ENCODE peak calls at places on chromosomes 4 and X, in six cellular contexts. M is stimulated activated CD4-positive, alpha-beta T cell treated with anti-CD3 and anti-CD28 coated beads, Interleukin-12 subunit alpha, Interleukin-12 subunit beta, amount 100 ng/mL, for 48 hours; W is left lung; N is cerebellum; Q is hippocampal formation; F is NCI-H345. O is an unnamed sample.
A peak's percentile ranks its signal among the peaks of the same experiment; 100 is the strongest.

GRCh38 chr4:159516556-159516955 is 413.7 kb downstream of the RAPGEF2 start:
- DNase-seq in F (no peak), W (no peak), Q (no peak), M (no peak), N (no peak), O (no peak)

GRCh38 chr4:47933798-47934197 is 19.4 kb upstream of the NFXL1 start:
- DNase-seq in Q (peak; percentile 27), F (peak; percentile 6), W (no peak), N (peak; percentile 47), M (no peak), O (no peak)

GRCh38 chr4:121977251-121978168 is 25.6 kb upstream of the TRPC3 start:
- DNase-seq in Q (peak; percentile 2), N (no peak), M (no peak), F (no peak), W (no peak), O (no peak)

GRCh38 chr4:153603258-153603657 is 80.8 kb upstream of the TLR2 start:
- DNase-seq in W (no peak), M (no peak), N (no peak), F (no peak), Q (no peak), O (no peak)

GRCh38 chr4:25031077-25031606 is 396 bp upstream of the LGI2 start:
- DNase-seq in W (no peak), F (peak; percentile 42), N (no peak), Q (no peak), M (no peak), O (no peak)

GRCh38 chr4:86935833-86936721 is 1.3 kb downstream of the AFF1 start:
- DNase-seq in W (peak; percentile 87), M (peak; percentile 63), Q (peak; percentile 24), N (no peak), F (peak; percentile 20), O (peak; percentile 85)

GRCh38 chr4:126991965-126992364 is 640.8 kb upstream of the INTU start:
- DNase-seq in W (no peak), Q (peak; percentile 74), M (no peak), N (peak; percentile 1), F (no peak), O (no peak)

GRCh38 chrX:40524423-40524822 is 56.3 kb upstream of the ATP6AP2 start:
- DNase-seq in M (no peak), Q (no peak), W (no peak), F (no peak), N (no peak), O (no peak)

GRCh38 chr4:124061413-124061812 is 651.1 kb downstream of the ANKRD50 start:
- DNase-seq in Q (no peak), M (no peak), F (no peak), W (no peak), N (no peak), O (no peak)

GRCh38 chr4:154590329-154591006 is at the start of gene FGA:
- DNase-seq in Q (no peak), N (no peak), M (no peak), W (no peak), F (no peak), O (no peak)

GRCh38 chr4:6658635-6659075 is 18.2 kb downstream of the MRFAP1 start:
- DNase-seq in W (peak; percentile 87), F (no peak), Q (peak; percentile 7), N (peak; percentile 53), M (no peak), O (no peak)

GRCh38 chrX:122943918-122944317 is 240.2 kb upstream of the GRIA3 start:
- DNase-seq in N (no peak), W (no peak), M (no peak), F (no peak), Q (no peak), O (no peak)

GRCh38 chrX:37652053-37652452 is 33.5 kb upstream of the XK start:
- DNase-seq in M (no peak), F (no peak), W (no peak), Q (no peak), N (no peak), O (no peak)

GRCh38 chrX:21932277-21932996 is 8.1 kb upstream of the SMS start:
- DNase-seq in W (no peak), N (no peak), Q (no peak), F (no peak), M (no peak), O (no peak)

GRCh38 chr4:28287837-28288236 is 1427.2 kb downstream of the STIM2 start:
- DNase-seq in F (no peak), N (no peak), Q (no peak), M (no peak), W (no peak), O (no peak)

GRCh38 chr4:64857198-64857597 is 447.9 kb upstream of the TECRL start:
- DNase-seq in Q (no peak), W (no peak), F (no peak), M (no peak), N (no peak), O (no peak)

GRCh38 chr4:23373269-23373668 is 516.6 kb downstream of the PPARGC1A start:
- DNase-seq in W (peak; percentile 45), F (peak; percentile 15), Q (no peak), M (peak; percentile 16), N (no peak), O (peak; percentile 76)

GRCh38 chr4:81982846-81983540 is 390.8 kb downstream of the HNRNPD start:
- DNase-seq in N (no peak), Q (no peak), F (no peak), W (no peak), M (no peak), O (no peak)

GRCh38 chrX:44343412-44343942 is at the start of gene EFHC2:
- DNase-seq in Q (no peak), M (no peak), W (peak; percentile 81), N (peak; percentile 1), F (peak; percentile 3), O (peak; percentile 79)

GRCh38 chrX:123425904-123426303 is 241.8 kb downstream of the GRIA3 start:
- DNase-seq in W (no peak), N (no peak), F (no peak), Q (no peak), M (no peak), O (no peak)

GRCh38 chrX:1451676-1452496 is 823 bp downstream of the ASMTL start:
- DNase-seq in F (no peak), Q (no peak), W (no peak), M (no peak), N (no peak), O (no peak)

GRCh38 chrX:97026406-97026805 is 142.7 kb downstream of the RPA4 start:
- DNase-seq in F (peak; percentile 48), N (no peak), M (no peak), W (no peak), Q (no peak), O (no peak)

GRCh38 chr4:155807021-155807420 is 48.2 kb downstream of the GUCY1B1 start:
- DNase-seq in F (no peak), Q (no peak), M (no peak), W (no peak), N (no peak), O (no peak)

GRCh38 chrX:28787206-28787605 is 200.0 kb downstream of the IL1RAPL1 start:
- DNase-seq in M (no peak), F (no peak), N (no peak), Q (no peak), W (no peak), O (no peak)

GRCh38 chr4:105461221-105462041 is 12.4 kb downstream of the PPA2 start:
- DNase-seq in F (no peak), N (no peak), W (no peak), M (no peak), Q (no peak), O (no peak)

GRCh38 chr4:21769404-21770147 is 179.0 kb downstream of the KCNIP4 start:
- DNase-seq in F (no peak), Q (no peak), N (no peak), W (no peak), M (no peak), O (no peak)

GRCh38 chr4:113718252-113718651 is 43.3 kb downstream of the CAMK2D start:
- DNase-seq in Q (no peak), M (no peak), F (no peak), N (no peak), W (no peak), O (no peak)

GRCh38 chrX:72572248-72573157 is at the start of gene HDAC8:
- DNase-seq in F (peak; percentile 76), W (peak; percentile 70), M (peak; percentile 13), N (peak; percentile 62), Q (peak; percentile 72), O (no peak)

GRCh38 chr4:146142768-146143167 is 32.8 kb upstream of the LSM6 start:
- DNase-seq in M (no peak), F (no peak), Q (no peak), W (no peak), N (no peak), O (no peak)

GRCh38 chrX:41350150-41350975 is 16.4 kb downstream of the DDX3X start:
- DNase-seq in M (no peak), F (no peak), Q (no peak), N (no peak), W (no peak), O (no peak)

GRCh38 chr4:40515037-40515397 is 114.6 kb downstream of the RBM47 start:
- DNase-seq in Q (no peak), F (no peak), N (no peak), M (no peak), W (no peak), O (no peak)

GRCh38 chr4:104500452-104500851 is 5.8 kb upstream of the CXXC4 start:
- DNase-seq in F (no peak), W (no peak), N (no peak), Q (no peak), M (no peak), O (no peak)

GRCh38 chr4:117623321-117623720 is 411.0 kb upstream of the NDST3 start:
- DNase-seq in F (no peak), N (no peak), W (no peak), M (no peak), Q (no peak), O (no peak)

GRCh38 chr4:10983274-10983673 is 298.7 kb upstream of the CLNK start:
- DNase-seq in F (no peak), W (no peak), N (no peak), Q (no peak), M (no peak), O (no peak)

GRCh38 chrX:40449396-40449795 is 131.4 kb upstream of the ATP6AP2 start:
- DNase-seq in W (no peak), Q (no peak), M (no peak), F (peak; percentile 3), N (no peak), O (peak; percentile 6)